ENCODE peak calls at places on chromosomes 6 and 20, in four cellular contexts. J is Peyer's patch, C is body of pancreas, W is heart right ventricle. Y is an unnamed sample.
A peak's percentile ranks its signal among the peaks of the same experiment; 100 is the strongest.

GRCh38 chr6:112990971-112991370 is 643.8 kb downstream of the RFPL4B start:
- DNase-seq in J (no peak), C (no peak), W (no peak), Y (no peak)

GRCh38 chr6:150004101-150004782 is 21.1 kb downstream of the RAET1L start:
- DNase-seq in J (peak; percentile 73), C (no peak), W (no peak), Y (no peak)

GRCh38 chr6:32668226-32668747 is 1.8 kb upstream of the HLA-DQB1 start:
- DNase-seq in J (peak; percentile 77), C (peak; percentile 26), W (no peak), Y (no peak)

GRCh38 chr6:140485740-140486467 is 1111.5 kb upstream of the CITED2 start:
- DNase-seq in J (no peak), C (peak; percentile 21), W (no peak), Y (no peak)

GRCh38 chr6:88004707-88005106 is 42.9 kb upstream of the SPACA1 start:
- DNase-seq in J (no peak), C (no peak), W (no peak), Y (no peak)

GRCh38 chr20:46218656-46219055 is 89.6 kb downstream of the CDH22 start:
- DNase-seq in J (no peak), C (no peak), W (no peak), Y (peak; percentile 72)

GRCh38 chr6:12679291-12679690 is 37.3 kb upstream of the PHACTR1 start:
- DNase-seq in J (no peak), C (no peak), W (no peak), Y (no peak)

GRCh38 chr6:137652961-137653697 is 158.9 kb upstream of the OLIG3 start:
- DNase-seq in J (no peak), C (no peak), W (no peak), Y (no peak)

GRCh38 chr6:116100419-116101297 is at the start of gene NT5DC1:
- DNase-seq in J (peak; percentile 94), C (peak; percentile 85), W (peak; percentile 88), Y (peak; percentile 81)

GRCh38 chr20:22389836-22390542 is 194.4 kb downstream of the FOXA2 start:
- DNase-seq in J (no peak), C (peak; percentile 81), W (no peak), Y (peak; percentile 94)

GRCh38 chr6:40962241-40962640 is 76.8 kb downstream of the UNC5CL start:
- DNase-seq in J (no peak), C (no peak), W (no peak), Y (peak; percentile 78)

GRCh38 chr6:134689676-134690447 is 260.0 kb downstream of the ALDH8A1 start:
- DNase-seq in J (no peak), C (peak; percentile 24), W (peak; percentile 45), Y (no peak)

GRCh38 chr6:116616757-116617093 is 446 bp downstream of the RSPH4A start:
- DNase-seq in J (no peak), C (peak; percentile 22), W (peak; percentile 15), Y (peak; percentile 57)

GRCh38 chr6:139150915-139151314 is 16.0 kb downstream of the HECA start:
- DNase-seq in J (no peak), C (no peak), W (no peak), Y (no peak)

GRCh38 chr6:30730611-30731435 is 10.7 kb downstream of the TUBB start:
- DNase-seq in J (peak; percentile 95), C (peak; percentile 93), W (peak; percentile 70), Y (peak; percentile 87)

GRCh38 chr6:122778961-122779671 is 400 bp upstream of the FABP7 start:
- DNase-seq in J (no peak), C (no peak), W (no peak), Y (no peak)

GRCh38 chr6:73610444-73611275 is 43.1 kb downstream of the SLC17A5 start:
- DNase-seq in J (no peak), C (no peak), W (no peak), Y (no peak)

GRCh38 chr20:36501367-36502006 is 39.8 kb upstream of the MYL9 start:
- DNase-seq in J (peak; percentile 23), C (no peak), W (no peak), Y (no peak)

GRCh38 chr6:37048851-37049734 is 43.6 kb downstream of the FGD2 start:
- DNase-seq in J (peak; percentile 89), C (peak; percentile 88), W (peak; percentile 39), Y (no peak)

GRCh38 chr6:72649032-72649984 is 27.4 kb downstream of the KCNQ5 start:
- DNase-seq in J (no peak), C (no peak), W (no peak), Y (no peak)

GRCh38 chr6:53119349-53119748 is 29.3 kb downstream of the GCM1 start:
- DNase-seq in J (no peak), C (no peak), W (no peak), Y (no peak)

GRCh38 chr6:169642455-169642854 is 59.4 kb downstream of the WDR27 start:
- DNase-seq in J (no peak), C (no peak), W (no peak), Y (no peak)

GRCh38 chr6:56840467-56841371 is 114.2 kb upstream of the BEND6 start:
- DNase-seq in J (no peak), C (no peak), W (no peak), Y (no peak)

GRCh38 chr6:9540126-9540525 is 874.7 kb downstream of the TFAP2A start:
- DNase-seq in J (no peak), C (no peak), W (no peak), Y (no peak)

GRCh38 chr6:159760602-159761057 is 1.2 kb upstream of the ACAT2 start:
- DNase-seq in J (no peak), C (no peak), W (no peak), Y (no peak)

GRCh38 chr6:133837801-133838349 is 51.0 kb upstream of the TCF21 start:
- DNase-seq in J (peak; percentile 85), C (peak; percentile 68), W (peak; percentile 38), Y (peak; percentile 73)

GRCh38 chr6:123594776-123595175 is 42.0 kb downstream of the TRDN start:
- DNase-seq in J (no peak), C (no peak), W (no peak), Y (no peak)

GRCh38 chr6:107661291-107661690 is 162.8 kb downstream of the SCML4 start:
- DNase-seq in J (no peak), C (peak; percentile 63), W (no peak), Y (no peak)

GRCh38 chr6:107658920-107659879 is 164.9 kb downstream of the SCML4 start:
- DNase-seq in J (no peak), C (no peak), W (no peak), Y (no peak)

GRCh38 chr6:107662333-107662732 is 161.8 kb downstream of the SCML4 start:
- DNase-seq in J (no peak), C (no peak), W (no peak), Y (no peak)

GRCh38 chr6:107663308-107663707 is 160.8 kb downstream of the SCML4 start:
- DNase-seq in J (no peak), C (no peak), W (no peak), Y (no peak)

GRCh38 chr6:107660839-107661238 is 163.3 kb downstream of the SCML4 start:
- DNase-seq in J (no peak), C (no peak), W (no peak), Y (no peak)
- H3K4me1 ChIP-seq in J (peaks cover 8% of the 10 kb centered on the region), C (peaks cover 25% of the 10 kb centered on the region), W (peaks cover 14% of the 10 kb centered on the region), Y (peaks cover 2% of the 10 kb centered on the region)

GRCh38 chr6:142913036-142913510 is 31.9 kb downstream of the HIVEP2 start:
- DNase-seq in J (no peak), C (no peak), W (no peak), Y (no peak)

GRCh38 chr6:142914371-142914770 is 30.6 kb downstream of the HIVEP2 start:
- DNase-seq in J (no peak), C (no peak), W (no peak), Y (no peak)

GRCh38 chr6:142912125-142912524 is 32.9 kb downstream of the HIVEP2 start:
- DNase-seq in J (no peak), C (no peak), W (no peak), Y (no peak)

GRCh38 chr6:142915129-142915697 is 29.8 kb downstream of the HIVEP2 start:
- DNase-seq in J (no peak), C (no peak), W (no peak), Y (no peak)

GRCh38 chr6:142913511-142914047 is 31.4 kb downstream of the HIVEP2 start:
- DNase-seq in J (peak; percentile 88), C (no peak), W (no peak), Y (no peak)
- H3K4me3 ChIP-seq in J (no peak overlapping the region), C (no peak overlapping the region), W (no peak overlapping the region), Y (no peak overlapping the region)

DNA sequence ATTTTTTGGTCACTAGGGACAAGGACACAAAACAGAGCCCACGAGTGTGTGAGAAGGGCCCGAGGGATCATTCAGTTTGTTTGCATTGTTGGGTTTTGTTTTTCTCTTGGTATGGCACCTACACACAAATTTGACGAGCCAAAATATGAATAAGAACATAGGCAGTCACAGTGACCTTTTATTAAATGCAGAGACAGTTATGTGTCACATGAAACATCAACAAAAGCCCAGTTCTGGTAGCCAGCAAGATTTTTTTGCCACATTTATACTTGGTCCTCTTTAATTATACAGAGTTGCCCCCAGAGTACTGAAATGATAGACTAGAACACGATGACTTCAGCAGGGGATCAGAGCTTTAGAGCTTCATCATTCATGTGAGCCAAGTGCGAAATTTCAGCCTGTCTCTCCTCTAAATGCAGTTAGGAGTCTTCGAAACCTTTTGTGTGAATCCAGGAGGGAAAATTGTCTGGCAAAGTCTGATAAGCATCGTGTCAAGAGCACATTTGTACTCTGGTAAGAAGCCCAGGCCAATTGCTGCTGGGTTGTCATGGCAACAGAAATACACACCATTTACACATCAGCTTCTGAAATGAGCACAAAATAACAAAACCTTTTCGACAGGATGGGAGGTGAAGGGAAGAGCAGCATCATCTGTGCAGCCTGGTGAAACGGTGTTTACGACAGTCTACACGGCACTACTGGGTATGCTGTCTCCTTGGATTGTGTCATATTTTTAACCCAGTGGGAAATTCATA is 79.2 kb upstream of the RIPOR2 start:
- DNase-seq in J (no peak), C (no peak), W (no peak), Y (no peak)
- H3K4me1 ChIP-seq in J (peaks cover 3% of the 10 kb centered on the region), C (peaks cover 5% of the 10 kb centered on the region), W (peaks cover 2% of the 10 kb centered on the region), Y (peaks cover 77% of the 10 kb centered on the region)

DNA sequence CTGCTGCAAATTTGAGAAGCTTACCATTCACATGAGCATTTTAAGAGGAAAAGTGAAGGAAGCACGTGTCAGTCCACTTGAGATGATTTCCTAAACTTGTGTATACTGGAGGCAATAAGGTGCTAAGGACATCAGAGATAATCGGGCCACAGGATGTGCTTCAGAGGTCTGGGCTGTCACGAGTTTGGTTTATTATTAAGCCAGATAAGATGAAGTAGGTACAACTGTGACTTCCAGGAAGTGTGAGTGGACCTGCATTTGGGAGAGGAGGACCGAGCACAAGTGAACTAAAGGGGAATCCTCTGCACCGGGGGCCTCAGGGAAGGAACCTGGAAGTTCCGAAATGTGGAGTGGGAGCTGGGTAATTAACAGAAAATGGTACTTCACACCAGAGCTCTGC is 1.4 kb downstream of the SAMD5 start:
- DNase-seq in J (peak; percentile 66), C (no peak), W (no peak), Y (no peak)
- H3K4me3 ChIP-seq in J (peak overlapping the region; percentile 1), C (no peak overlapping the region), W (peak overlapping the region; percentile 73), Y (no peak overlapping the region)

DNA sequence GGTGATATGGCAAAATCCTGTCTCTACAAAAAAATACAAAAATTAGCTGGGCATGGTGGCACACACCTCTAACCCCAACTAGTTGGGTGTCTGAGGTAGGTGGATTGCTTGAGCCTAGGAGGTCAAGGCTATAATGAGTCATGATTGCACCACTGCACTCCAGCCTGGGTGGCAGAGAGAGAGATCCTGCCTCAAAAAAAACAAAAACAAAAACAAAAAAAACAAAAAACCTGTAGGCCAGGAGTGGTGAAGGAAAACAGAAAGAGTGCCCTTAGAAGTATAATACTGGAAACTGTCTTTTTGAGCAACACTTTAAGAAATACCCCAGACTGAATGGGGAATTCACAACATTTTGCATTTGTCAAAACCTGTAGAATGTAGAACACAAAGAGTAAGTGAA is 85.3 kb downstream of the JARID2 start:
- DNase-seq in J (no peak), C (no peak), W (no peak), Y (no peak)
- H3K4me1 ChIP-seq in J (peaks cover 3% of the 10 kb centered on the region), C (peaks cover 34% of the 10 kb centered on the region), W (peaks cover 25% of the 10 kb centered on the region), Y (peaks cover 25% of the 10 kb centered on the region)

GRCh38 chr6:153309666-153310065 is 178.6 kb upstream of the RGS17 start:
- DNase-seq in J (no peak), C (no peak), W (no peak), Y (no peak)
- H3K4me3 ChIP-seq in J (no peak overlapping the region), C (no peak overlapping the region), W (no peak overlapping the region), Y (no peak overlapping the region)